ENCODE peak calls at places on chromosomes 12 and 14, in five cellular contexts. L, C, K, O and A are unnamed samples. For H3K36me3, the result is how much of the 10 kb centered on the place peaks cover.

GRCh38 chr12:2268478-2269286 is 215.9 kb downstream of the CACNA1C start:
- DNase-seq in K (no peak), L (no peak), C (no peak), O (no peak), A (no peak)

GRCh38 chr12:54378791-54379400 is 5.6 kb downstream of the ZNF385A start:
- DNase-seq in K (peak), L (no peak), O (peak), C (peak), A (peak)

GRCh38 chr12:30646821-30647220 is 48.8 kb downstream of the IPO8 start:
- DNase-seq in K (no peak), L (no peak), C (no peak), O (no peak), A (no peak)

GRCh38 chr12:9798008-9798619 is 29.2 kb upstream of the KLRF1 start:
- DNase-seq in L (peak), C (no peak), K (peak), O (no peak), A (peak)

GRCh38 chr12:117417004-117417403 is 55.6 kb upstream of the NOS1 start:
- DNase-seq in C (no peak), O (no peak), L (no peak), K (no peak), A (no peak)

GRCh38 chr14:29908652-29909577 is 18.7 kb downstream of the PRKD1 start:
- DNase-seq in O (no peak), K (no peak), C (no peak), L (no peak), A (no peak)

GRCh38 chr12:10213168-10214130 is 772 bp downstream of the GABARAPL1 start:
- DNase-seq in L (no peak), K (peak), C (peak), O (peak), A (peak)

GRCh38 chr12:76080017-76080728 is 4.3 kb downstream of the NAP1L1 start:
- DNase-seq in L (no peak), C (no peak), K (no peak), O (no peak), A (peak)

GRCh38 chr14:101666264-101666663 is 95.2 kb upstream of the PPP2R5C start:
- DNase-seq in K (no peak), L (no peak), O (no peak), C (no peak), A (no peak)

GRCh38 chr12:21913823-21914222 is 27.4 kb downstream of the ABCC9 start:
- DNase-seq in K (no peak), O (no peak), C (no peak), L (no peak), A (no peak)

DNA sequence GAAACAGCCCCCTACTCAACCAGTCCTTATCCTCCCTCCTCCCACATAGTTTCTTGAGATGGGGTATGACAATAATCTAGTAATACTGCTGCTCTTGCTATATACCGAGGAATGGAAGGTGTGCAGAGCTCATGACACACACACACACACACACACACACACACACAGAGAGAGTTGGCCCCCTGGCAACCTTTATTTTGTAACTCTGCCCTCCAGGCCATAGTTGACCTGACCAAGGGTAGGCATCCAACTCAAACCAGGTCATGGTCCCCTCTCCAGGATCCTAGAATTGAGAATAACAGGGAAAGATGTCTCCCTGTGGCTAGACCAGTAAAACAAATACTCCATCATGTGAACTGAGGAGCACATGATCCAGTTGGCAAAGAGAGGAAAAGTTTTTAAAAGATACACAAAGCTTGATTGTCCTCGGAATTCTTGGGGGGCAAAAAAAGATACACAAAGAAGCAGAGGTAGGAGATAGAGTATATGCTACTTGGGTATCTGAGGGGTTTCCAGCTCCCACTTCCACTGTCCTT is 11.3 kb downstream of the ERO1A start:
- DNase-seq in O (no peak), L (no peak), C (no peak), K (no peak), A (no peak)
- TF ChIP-seq CHD2 in O (no peak), L (no peak), C (no peak), K (no peak), A (no peak)

GRCh38 chr14:67800743-67801142 is 15.6 kb downstream of the ZFYVE26 start:
- DNase-seq in K (no peak), C (no peak), O (no peak), L (no peak), A (no peak)

DNA sequence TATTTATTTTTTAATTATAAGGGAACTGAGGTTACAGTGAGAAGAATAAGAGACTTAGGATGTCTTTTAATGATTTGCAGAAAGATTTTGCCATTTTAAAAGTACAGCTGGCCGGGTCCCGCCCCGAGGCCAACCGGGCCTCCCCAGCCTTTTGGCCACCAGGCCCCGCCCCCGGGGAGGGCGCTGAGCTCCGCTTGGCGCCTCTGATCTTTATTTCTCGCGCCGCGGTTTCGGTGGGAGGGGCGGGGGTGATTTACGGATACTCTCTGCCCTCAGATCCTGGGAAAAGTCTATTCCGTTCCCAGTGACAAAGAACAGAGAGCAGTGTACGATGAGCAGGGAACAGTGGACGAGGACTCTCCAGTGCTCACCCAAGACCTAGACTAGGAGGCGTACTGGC is 17.7 kb downstream of the ZFYVE26 start:
- DNase-seq in L (no peak), K (no peak), C (no peak), O (no peak), A (no peak)
- H3K36me3 ChIP-seq in L (under half), K (under half), C (under half), O (half or more), A (half or more)

DNA sequence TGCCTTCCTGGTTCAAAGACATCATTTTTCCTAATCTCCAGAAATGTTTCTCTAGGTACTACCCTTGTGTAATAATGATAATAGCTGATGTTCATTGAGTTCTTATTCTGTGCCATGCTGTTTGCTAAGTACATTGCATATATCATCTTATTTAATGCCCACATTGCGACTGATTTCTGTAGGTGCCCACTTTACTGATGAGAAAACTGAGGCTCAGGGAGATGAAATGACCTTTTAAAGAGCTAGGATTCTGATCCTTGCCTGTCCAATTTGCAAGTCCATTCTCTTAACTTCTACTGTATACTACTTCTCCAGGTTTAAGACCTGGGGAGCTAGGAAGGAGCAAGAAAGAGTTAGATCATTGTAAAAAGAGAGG is 2.8 kb downstream of the DGKA start:
- DNase-seq in O (no peak), K (no peak), C (no peak), L (no peak), A (no peak)
- H3K4me2 ChIP-seq in O (peak), K (no peak), C (no peak), L (no peak), A (peak)

GRCh38 chr12:107914460-107914977 is 140.0 kb downstream of the ASCL4 start:
- DNase-seq in O (no peak), L (no peak), K (peak), C (no peak), A (no peak)

GRCh38 chr12:107921062-107921461 is 146.6 kb downstream of the ASCL4 start:
- DNase-seq in C (no peak), O (no peak), K (no peak), L (no peak), A (no peak)

GRCh38 chr12:107912421-107913004 is 138.0 kb downstream of the ASCL4 start:
- DNase-seq in C (peak), L (no peak), K (peak), O (peak), A (no peak)

GRCh38 chr12:107917912-107918800 is 143.7 kb downstream of the ASCL4 start:
- DNase-seq in C (no peak), O (peak), L (no peak), K (peak), A (peak)
- TF ChIP-seq CHD2 in C (no peak), O (no peak), L (no peak), K (no peak), A (no peak)

GRCh38 chr12:83573676-83574075 is 887.0 kb downstream of the TMTC2 start:
- DNase-seq in C (no peak), K (no peak), O (no peak), L (no peak), A (no peak)

GRCh38 chr12:83574142-83574541 is 887.4 kb downstream of the TMTC2 start:
- DNase-seq in L (no peak), C (no peak), K (no peak), O (no peak), A (no peak)

GRCh38 chr12:83575326-83575725 is 888.6 kb downstream of the TMTC2 start:
- DNase-seq in L (no peak), C (no peak), O (peak), K (no peak), A (no peak)
- H3K36me3 ChIP-seq in L (under half), C (under half), O (under half), K (under half), A (under half)

GRCh38 chr12:5262450-5262849 is 169.5 kb upstream of the NTF3 start:
- DNase-seq in O (no peak), K (no peak), L (no peak), C (no peak), A (no peak)
- H3K4me2 ChIP-seq in O (peak), K (no peak), L (no peak), C (no peak), A (no peak)

GRCh38 chr14:73289308-73289707 is 52.0 kb downstream of the PAPLN start:
- DNase-seq in O (no peak), K (no peak), C (no peak), L (no peak), A (no peak)

GRCh38 chr14:73293782-73294781 is 56.8 kb downstream of the PAPLN start:
- DNase-seq in O (no peak), L (no peak), K (no peak), C (no peak), A (no peak)

GRCh38 chr14:73289729-73290128 is 52.4 kb downstream of the PAPLN start:
- DNase-seq in K (no peak), O (no peak), L (no peak), C (no peak), A (no peak)

GRCh38 chr14:73290279-73290678 is 53.0 kb downstream of the PAPLN start:
- DNase-seq in K (no peak), L (peak), C (no peak), O (no peak), A (no peak)

DNA sequence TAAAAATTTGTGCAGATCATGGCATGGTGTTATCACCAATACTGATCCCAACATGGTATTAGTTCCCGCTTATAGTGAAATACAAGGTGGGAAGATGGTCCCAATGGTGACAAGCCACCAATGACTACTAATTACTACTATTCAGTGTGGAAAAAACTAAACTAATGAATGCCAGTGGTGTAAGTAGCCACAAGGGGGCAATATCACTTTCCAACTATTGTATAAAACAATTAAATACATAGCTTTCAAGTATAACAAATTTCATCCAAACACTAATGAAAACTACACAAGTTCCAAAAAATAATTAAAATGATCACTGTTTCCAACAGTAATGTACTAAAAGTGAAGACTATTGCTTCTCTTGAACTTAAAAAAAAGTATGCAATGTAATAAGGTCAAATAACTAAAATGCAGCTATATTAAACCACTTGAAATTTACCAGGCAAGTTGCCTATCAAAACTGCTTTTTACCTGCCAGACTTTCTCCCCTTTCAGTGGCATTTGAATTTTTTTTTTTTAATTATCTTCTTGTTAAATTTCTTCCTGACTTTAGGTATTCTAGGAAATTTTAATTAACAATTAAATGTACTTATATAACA is 58.0 kb downstream of the PAPLN start:
- DNase-seq in C (no peak), K (peak), O (peak), L (no peak), A (peak)
- TF ChIP-seq CHD2 in C (no peak), K (no peak), O (no peak), L (no peak), A (no peak)